ENCODE peak calls at places on chromosomes 1 and 21, in nine cellular contexts. B, S, F, T, Z, U, R, P and O are unnamed samples.

GRCh38 chr1:155322571-155322952 is 1.9 kb downstream of the RUSC1 start:
- DNase-seq in B (no peak), S (no peak), F (peak), T (peak), Z (peak), U (no peak), R (peak), P (peak), O (no peak)

GRCh38 chr1:62040450-62040849 is 154.2 kb upstream of the L1TD1 start:
- DNase-seq in B (no peak), S (no peak), F (no peak), T (no peak), Z (no peak), U (no peak), R (no peak), P (peak), O (no peak)

GRCh38 chr1:4086921-4087320 is 186.8 kb upstream of the C1orf174 start:
- DNase-seq in B (no peak), S (no peak), F (no peak), T (no peak), Z (no peak), U (no peak), R (no peak), P (no peak), O (no peak)

GRCh38 chr1:156076609-156077429 is 5.4 kb downstream of the MEX3A start:
- DNase-seq in B (no peak), S (no peak), F (no peak), T (no peak), Z (no peak), U (no peak), R (peak), P (peak), O (no peak)

GRCh38 chr1:209755926-209756607 is at the start of gene TRAF3IP3:
- DNase-seq in B (no peak), S (peak), F (no peak), T (no peak), Z (no peak), U (no peak), R (no peak), P (no peak), O (no peak)

GRCh38 chr1:96291468-96291867 is 430.1 kb upstream of the PTBP2 start:
- DNase-seq in B (no peak), S (no peak), F (no peak), T (no peak), Z (no peak), U (no peak), R (no peak), P (no peak), O (no peak)

GRCh38 chr1:43225168-43225567 is 44.6 kb upstream of the TMEM125 start:
- DNase-seq in B (no peak), S (no peak), F (no peak), T (no peak), Z (peak), U (no peak), R (no peak), P (peak), O (no peak)

GRCh38 chr1:155207578-155208405 is at the start of gene THBS3:
- DNase-seq in B (no peak), S (no peak), F (peak), T (no peak), Z (peak), U (no peak), R (peak), P (peak), O (no peak)

GRCh38 chr1:75265792-75266191 is 131.6 kb downstream of the LHX8 start:
- DNase-seq in B (no peak), S (no peak), F (peak), T (no peak), Z (peak), U (peak), R (no peak), P (peak), O (peak)

GRCh38 chr1:61294828-61295428 is 212.6 kb downstream of the NFIA start:
- DNase-seq in B (no peak), S (no peak), F (no peak), T (no peak), Z (no peak), U (no peak), R (no peak), P (no peak), O (no peak)

GRCh38 chr1:168609133-168609715 is 32.8 kb downstream of the XCL1 start:
- DNase-seq in B (peak), S (no peak), F (peak), T (peak), Z (peak), U (no peak), R (peak), P (peak), O (peak)

GRCh38 chr1:43074709-43075108 is 97.4 kb downstream of the EBNA1BP2 start:
- DNase-seq in B (no peak), S (no peak), F (no peak), T (no peak), Z (no peak), U (no peak), R (no peak), P (no peak), O (no peak)

GRCh38 chr1:85275701-85276289 is 637 bp downstream of the BCL10 start:
- DNase-seq in B (no peak), S (no peak), F (peak), T (no peak), Z (peak), U (no peak), R (no peak), P (peak), O (no peak)

GRCh38 chr1:239843556-239843955 is 248.1 kb upstream of the FMN2 start:
- DNase-seq in B (no peak), S (no peak), F (no peak), T (no peak), Z (no peak), U (no peak), R (no peak), P (no peak), O (no peak)

GRCh38 chr21:35075546-35075945 is 26.4 kb upstream of the RUNX1 start:
- DNase-seq in B (no peak), S (no peak), F (peak), T (no peak), Z (peak), U (no peak), R (no peak), P (no peak), O (peak)

GRCh38 chr1:15731735-15732685 is 4.0 kb upstream of the SLC25A34 start:
- DNase-seq in B (no peak), S (no peak), F (no peak), T (peak), Z (no peak), U (no peak), R (no peak), P (no peak), O (no peak)

GRCh38 chr1:169514566-169515270 is 29.0 kb upstream of the SLC19A2 start:
- DNase-seq in B (no peak), S (no peak), F (peak), T (no peak), Z (no peak), U (no peak), R (no peak), P (no peak), O (no peak)

DNA sequence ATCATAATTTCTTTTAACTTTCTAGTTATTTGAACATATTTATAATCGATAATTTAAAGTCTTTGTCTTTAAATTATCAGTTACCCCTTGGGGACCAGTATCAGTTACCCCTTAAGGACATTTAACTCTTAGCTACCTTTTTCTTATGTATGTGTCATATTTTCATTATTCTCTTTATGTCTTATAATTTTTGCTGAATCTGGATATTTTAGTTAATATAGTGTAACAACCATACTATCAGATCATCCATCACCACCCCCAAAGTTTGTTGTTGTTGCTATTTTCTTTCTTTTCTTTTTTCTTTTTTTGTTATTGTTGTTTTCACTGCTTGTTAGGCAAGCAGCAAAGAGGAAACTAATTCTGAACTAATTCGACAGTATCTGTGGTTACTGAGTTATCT is 57.0 kb upstream of the TNFSF18 start:
- DNase-seq in B (no peak), S (no peak), F (no peak), T (no peak), Z (no peak), U (no peak), R (no peak), P (no peak), O (no peak)
- H3K4me3 ChIP-seq in B (no peak), S (no peak), F (no peak), T (no peak), Z (no peak), U (no peak), R (no peak), P (no peak), O (no peak)

GRCh38 chr1:212167098-212167497 is 118.1 kb upstream of the PPP2R5A start:
- DNase-seq in B (no peak), S (no peak), F (peak), T (no peak), Z (peak), U (no peak), R (peak), P (no peak), O (peak)
- H3K4me3 ChIP-seq in B (no peak), S (no peak), F (no peak), T (no peak), Z (no peak), U (no peak), R (peak), P (no peak), O (no peak)

GRCh38 chr21:45334591-45335081 is 46.9 kb upstream of the POFUT2 start:
- DNase-seq in B (no peak), S (no peak), F (no peak), T (no peak), Z (no peak), U (peak), R (peak), P (no peak), O (no peak)
- H3K4me3 ChIP-seq in B (no peak), S (no peak), F (no peak), T (no peak), Z (no peak), U (no peak), R (no peak), P (no peak), O (no peak)

GRCh38 chr1:16981269-16981849 is 939 bp upstream of the MFAP2 start:
- DNase-seq in B (no peak), S (no peak), F (peak), T (no peak), Z (peak), U (no peak), R (no peak), P (no peak), O (peak)

GRCh38 chr1:16978139-16978538 is 2.3 kb downstream of the MFAP2 start:
- DNase-seq in B (no peak), S (no peak), F (no peak), T (no peak), Z (no peak), U (no peak), R (no peak), P (no peak), O (no peak)

GRCh38 chr1:16978589-16979474 is 1.6 kb downstream of the MFAP2 start:
- DNase-seq in B (no peak), S (no peak), F (peak), T (no peak), Z (peak), U (no peak), R (peak), P (no peak), O (peak)

GRCh38 chr1:16979475-16980327 is 719 bp downstream of the MFAP2 start:
- DNase-seq in B (no peak), S (no peak), F (no peak), T (no peak), Z (peak), U (no peak), R (no peak), P (peak), O (no peak)

GRCh38 chr1:16980473-16981268 is at the start of gene MFAP2:
- DNase-seq in B (no peak), S (no peak), F (no peak), T (no peak), Z (peak), U (no peak), R (no peak), P (peak), O (no peak)
- H3K4me3 ChIP-seq in B (peak), S (no peak), F (peak), T (peak), Z (peak), U (peak), R (peak), P (peak), O (peak)

GRCh38 chr1:24319962-24320361 is 805 bp downstream of the GRHL3 start:
- DNase-seq in B (no peak), S (no peak), F (no peak), T (no peak), Z (no peak), U (no peak), R (no peak), P (no peak), O (no peak)

GRCh38 chr1:24321712-24322635 is 2.8 kb downstream of the GRHL3 start:
- DNase-seq in B (no peak), S (peak), F (peak), T (peak), Z (peak), U (peak), R (peak), P (peak), O (no peak)

GRCh38 chr1:24322636-24323177 is 3.5 kb downstream of the GRHL3 start:
- DNase-seq in B (no peak), S (no peak), F (no peak), T (no peak), Z (no peak), U (no peak), R (no peak), P (no peak), O (no peak)

GRCh38 chr1:24318988-24319863 is at the start of gene GRHL3:
- DNase-seq in B (no peak), S (no peak), F (no peak), T (no peak), Z (no peak), U (peak), R (no peak), P (peak), O (no peak)

GRCh38 chr1:24321150-24321549 is 2.0 kb downstream of the GRHL3 start:
- DNase-seq in B (no peak), S (no peak), F (no peak), T (no peak), Z (no peak), U (no peak), R (no peak), P (no peak), O (no peak)
- H3K4me3 ChIP-seq in B (peak), S (peak), F (no peak), T (no peak), Z (no peak), U (peak), R (no peak), P (peak), O (no peak)

GRCh38 chr1:109912873-109913272 is 2.2 kb downstream of the CSF1 start:
- DNase-seq in B (no peak), S (no peak), F (peak), T (no peak), Z (peak), U (no peak), R (no peak), P (no peak), O (no peak)
- H3K4me3 ChIP-seq in B (peak), S (no peak), F (no peak), T (peak), Z (peak), U (no peak), R (peak), P (no peak), O (peak)

DNA sequence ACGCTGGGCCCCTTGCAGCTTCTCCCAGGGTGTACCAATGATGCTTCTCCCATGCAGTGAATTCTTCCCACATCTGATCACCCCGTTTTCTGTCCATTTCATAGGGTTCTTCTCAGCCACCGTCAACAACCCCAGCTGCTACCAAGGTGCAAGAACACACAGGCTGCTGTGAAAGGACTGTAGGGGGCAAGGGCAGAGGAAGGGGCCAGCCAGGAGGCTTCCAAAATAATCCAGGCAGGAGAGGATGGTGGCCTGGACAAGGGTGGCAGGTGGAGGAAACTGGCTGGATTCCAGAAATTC is 113.3 kb upstream of the WNT4 start:
- DNase-seq in B (no peak), S (no peak), F (no peak), T (no peak), Z (no peak), U (no peak), R (no peak), P (no peak), O (no peak)
- H3K4me3 ChIP-seq in B (no peak), S (no peak), F (no peak), T (no peak), Z (no peak), U (no peak), R (no peak), P (no peak), O (no peak)

GRCh38 chr1:91874167-91874566 is 11.8 kb downstream of the TGFBR3 start:
- DNase-seq in B (no peak), S (no peak), F (no peak), T (no peak), Z (no peak), U (no peak), R (no peak), P (no peak), O (no peak)

GRCh38 chr1:91877574-91878208 is 8.3 kb downstream of the TGFBR3 start:
- DNase-seq in B (no peak), S (no peak), F (peak), T (no peak), Z (peak), U (no peak), R (no peak), P (no peak), O (no peak)

GRCh38 chr1:91879739-91880138 is 6.2 kb downstream of the TGFBR3 start:
- DNase-seq in B (no peak), S (no peak), F (no peak), T (no peak), Z (no peak), U (no peak), R (no peak), P (no peak), O (no peak)

GRCh38 chr1:91876040-91876470 is 9.9 kb downstream of the TGFBR3 start:
- DNase-seq in B (no peak), S (peak), F (no peak), T (no peak), Z (no peak), U (no peak), R (no peak), P (no peak), O (no peak)

GRCh38 chr1:91876751-91877573 is 9.0 kb downstream of the TGFBR3 start:
- DNase-seq in B (no peak), S (no peak), F (no peak), T (no peak), Z (no peak), U (no peak), R (no peak), P (no peak), O (no peak)
- H3K4me3 ChIP-seq in B (no peak), S (no peak), F (no peak), T (no peak), Z (no peak), U (no peak), R (no peak), P (no peak), O (no peak)